ENCODE peak calls at places on chromosomes 13 and 19, in nine cellular contexts. S is lower leg skin; H is HFFc6; Y is AG04450; R is PC-9; L is left ventricle myocardium inferior; G is HFF-Myc; W is prostate gland; A is activated CD8-positive, alpha-beta T cell treated with anti-CD3 and anti-CD28 coated beads for 36 hours. K is an unnamed sample.

GRCh38 chr19:17803264-17803896 is 8.4 kb downstream of the B3GNT3 start:
- DNase-seq in H (no peak), A (peak; percentile 27), R (peak; percentile 5), W (no peak), G (no peak), Y (no peak), S (no peak), L (no peak), K (no peak)

GRCh38 chr13:20186771-20187170 is 6.0 kb downstream of the GJB2 start:
- DNase-seq in G (no peak), A (no peak), S (no peak), H (no peak), L (no peak), W (no peak), R (no peak), Y (no peak), K (no peak)

GRCh38 chr13:21901772-21902708 is 231.2 kb downstream of the FGF9 start:
- DNase-seq in A (no peak), R (no peak), G (no peak), Y (no peak), S (peak; percentile 21), H (no peak), L (peak; percentile 23), W (peak; percentile 33), K (no peak)

GRCh38 chr13:98422046-98422445 is 154.9 kb downstream of the STK24 start:
- DNase-seq in G (no peak), H (no peak), S (no peak), W (no peak), L (no peak), A (no peak), Y (no peak), R (no peak), K (no peak)

GRCh38 chr13:30607908-30608307 is 9.8 kb upstream of the USPL1 start:
- DNase-seq in L (no peak), A (peak; percentile 81), G (no peak), S (no peak), R (no peak), Y (no peak), H (no peak), W (no peak), K (peak; percentile 83)

GRCh38 chr13:97574926-97575325 is 141.0 kb downstream of the RAP2A start:
- DNase-seq in R (no peak), A (peak; percentile 19), W (no peak), G (no peak), H (peak; percentile 39), S (no peak), Y (peak; percentile 23), L (peak; percentile 21), K (peak; percentile 26)

GRCh38 chr13:100392709-100393630 is 195.6 kb downstream of the GGACT start:
- DNase-seq in S (peak; percentile 89), Y (peak; percentile 98), G (peak; percentile 99), A (peak; percentile 88), L (peak; percentile 56), R (peak; percentile 97), W (no peak), H (peak; percentile 98), K (peak; percentile 28)

GRCh38 chr13:34762312-34762711 is 179.8 kb upstream of the NBEA start:
- DNase-seq in H (no peak), L (no peak), G (no peak), A (no peak), Y (no peak), W (no peak), S (no peak), R (no peak), K (no peak)

GRCh38 chr19:11767633-11768133 is 883 bp downstream of the ZNF441 start:
- DNase-seq in A (peak; percentile 54), S (peak; percentile 18), G (no peak), R (no peak), W (peak; percentile 11), L (peak; percentile 17), Y (no peak), H (peak; percentile 16), K (peak; percentile 57)

GRCh38 chr13:22232186-22232585 is 561.3 kb downstream of the FGF9 start:
- DNase-seq in S (no peak), A (no peak), G (no peak), L (no peak), H (no peak), R (no peak), W (no peak), Y (no peak), K (no peak)

GRCh38 chr13:45932611-45933182 is 81.1 kb upstream of the SIAH3 start:
- DNase-seq in A (no peak), W (no peak), H (no peak), L (no peak), R (no peak), Y (no peak), S (no peak), G (no peak), K (no peak)

GRCh38 chr19:40605201-40605971 is 4.2 kb downstream of the LTBP4 start:
- DNase-seq in S (peak; percentile 78), H (no peak), G (no peak), W (peak; percentile 77), R (peak; percentile 83), L (peak; percentile 72), Y (no peak), A (peak; percentile 86), K (peak; percentile 84)

GRCh38 chr19:18649371-18650047 is 12.7 kb downstream of the KLHL26 start:
- DNase-seq in H (no peak), G (no peak), W (no peak), R (no peak), A (no peak), S (peak; percentile 55), L (peak; percentile 86), Y (no peak), K (no peak)

GRCh38 chr13:70995338-70995737 is 871.7 kb downstream of the DACH1 start:
- DNase-seq in L (no peak), H (no peak), A (no peak), Y (no peak), W (no peak), S (no peak), G (no peak), R (no peak), K (no peak)

GRCh38 chr13:37429976-37430375 is 168.6 kb downstream of the POSTN start:
- DNase-seq in S (no peak), R (no peak), L (no peak), H (peak; percentile 84), G (no peak), W (no peak), A (no peak), Y (peak; percentile 83), K (no peak)

DNA sequence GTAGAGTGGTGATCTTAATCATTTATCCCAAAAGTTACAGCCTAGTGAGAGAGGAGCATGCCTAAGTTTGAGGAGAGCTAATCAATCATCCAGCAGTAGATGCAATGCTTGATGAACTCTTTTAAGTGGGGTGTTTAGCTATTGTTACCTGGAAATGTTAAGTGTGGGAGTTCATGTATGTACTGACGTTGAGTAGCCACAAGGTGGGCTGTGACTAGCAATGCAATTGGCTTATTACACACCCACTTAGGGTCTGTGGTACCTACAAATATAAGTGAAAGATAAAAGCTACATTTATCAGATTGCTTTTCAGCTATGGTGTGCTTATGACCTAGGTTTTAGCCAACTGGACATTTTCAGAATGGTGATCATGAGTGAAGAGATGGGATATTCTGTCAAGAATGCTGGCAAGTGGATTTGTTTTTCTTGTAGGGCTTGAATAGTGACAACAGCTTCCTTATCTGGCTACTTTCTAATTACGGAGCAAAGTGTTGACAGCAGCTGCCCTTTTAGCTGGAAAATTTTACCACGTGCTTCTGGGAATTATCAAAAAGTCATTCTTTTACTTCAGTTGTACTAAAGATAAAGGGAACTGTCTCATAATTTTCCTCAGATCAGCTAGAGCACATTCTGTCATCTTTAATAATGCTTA is 170.6 kb downstream of the POSTN start:
- DNase-seq in W (no peak), G (no peak), A (no peak), Y (no peak), H (no peak), R (no peak), S (no peak), L (no peak), K (no peak)
- TF ChIP-seq CTCF in W (no peak), G (no peak), A (no peak), Y (no peak), H (peak; percentile 34), R (no peak), S (no peak), L (peak; percentile 38), K (no peak)

DNA sequence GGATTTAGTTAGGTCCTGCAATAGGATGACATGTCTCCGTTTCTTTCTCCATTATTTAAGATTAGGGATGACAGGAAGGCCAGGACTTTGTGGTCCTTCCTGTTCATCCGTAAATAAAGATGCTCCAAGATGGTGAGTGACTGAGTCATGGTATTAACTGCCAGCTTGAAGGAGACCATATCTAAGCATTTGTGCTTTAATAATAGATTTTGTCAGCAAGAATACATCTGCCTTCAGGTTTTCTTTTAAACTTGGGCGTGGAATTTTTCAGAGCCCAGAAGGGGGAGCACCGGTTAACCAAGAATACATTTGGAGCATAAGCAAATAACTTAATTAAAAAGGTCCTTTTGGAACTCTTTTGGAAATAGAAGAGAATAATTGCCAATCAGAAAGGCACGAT is 68.2 kb downstream of the ARHGAP35 start:
- DNase-seq in H (peak; percentile 40), A (no peak), G (no peak), L (no peak), R (no peak), W (no peak), Y (no peak), S (no peak), K (no peak)
- TF ChIP-seq CTCF in H (peak; percentile 61), A (no peak), G (no peak), L (no peak), R (no peak), W (no peak), Y (peak; percentile 40), S (no peak), K (no peak)

GRCh38 chr13:106110241-106110855 is 425.1 kb downstream of the EFNB2 start:
- DNase-seq in H (no peak), Y (no peak), L (no peak), G (no peak), R (no peak), A (no peak), S (no peak), W (no peak), K (no peak)
- TF ChIP-seq CTCF in H (peak; percentile 43), Y (no peak), L (no peak), G (no peak), R (no peak), A (no peak), S (no peak), W (no peak), K (no peak)

DNA sequence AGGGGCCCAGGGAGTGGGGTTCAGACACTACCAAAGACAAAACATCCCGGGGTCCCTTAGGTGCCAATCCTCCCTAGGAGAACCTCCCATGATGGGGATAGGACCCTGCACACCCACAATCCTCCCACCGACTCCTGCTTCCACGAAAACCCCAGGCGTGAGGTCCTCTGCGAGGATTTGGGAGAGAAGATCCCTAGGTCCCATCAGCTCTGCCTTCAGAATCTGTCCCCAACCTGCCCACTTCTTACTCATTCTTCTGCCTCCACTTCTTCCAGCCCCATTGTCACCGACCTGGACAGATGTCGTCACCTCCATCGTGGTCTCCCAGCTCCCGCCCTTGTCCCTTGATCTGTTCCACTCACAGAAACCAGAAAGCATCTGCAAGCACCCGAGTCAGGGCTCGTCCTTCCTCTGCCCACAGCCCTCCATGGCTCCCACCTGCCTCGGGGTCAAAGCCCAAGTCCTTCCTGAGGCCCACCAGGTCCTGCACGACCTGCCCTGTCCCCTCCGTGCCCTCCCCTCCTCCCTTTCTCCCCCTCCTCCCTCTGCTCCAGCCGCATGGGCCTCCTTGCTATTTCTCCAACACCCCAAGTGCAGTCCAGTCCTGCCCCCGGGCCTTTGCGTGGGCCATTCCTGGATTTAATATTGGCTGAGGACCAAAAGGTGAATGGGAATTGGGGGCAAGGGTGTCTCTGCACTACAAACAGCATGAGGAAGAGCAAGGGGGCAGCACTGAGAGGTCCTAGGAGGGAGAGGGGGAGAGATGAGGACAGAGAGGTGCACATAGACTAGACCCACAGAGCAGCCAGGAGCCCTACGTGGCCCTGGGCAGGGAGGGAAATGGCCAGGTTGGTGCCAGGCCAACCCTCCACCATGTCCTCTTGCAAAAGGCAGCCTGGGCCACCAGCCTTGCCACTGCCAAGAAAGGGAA is 51.3 kb downstream of the PTPRS start:
- DNase-seq in H (no peak), S (no peak), Y (no peak), L (no peak), A (no peak), W (no peak), G (no peak), R (no peak), K (no peak)
- TF ChIP-seq CTCF in H (peak; percentile 15), S (no peak), Y (no peak), L (no peak), A (no peak), W (no peak), G (peak; percentile 5), R (no peak), K (no peak)

K was measured in GM13976.